ENCODE peak calls at places on chromosomes 4 and X, in eight cellular contexts. E is cardiac fibroblast; H is uterus; T is HAP-1; W is naive thymus-derived CD8-positive, alpha-beta T cell; C is left lung; K is T-helper 2 cell; X is Peyer's patch. N is an unnamed sample.

GRCh38 chrX:68646421-68646820 is 1.0 kb upstream of the STARD8 start:
- DNase-seq in K (no peak), W (no peak), X (no peak), C (no peak), E (peak; percentile 25), T (no peak), H (no peak), N (no peak)

GRCh38 chr4:93730760-93731159 is 97.8 kb upstream of the ATOH1 start:
- DNase-seq in H (no peak), E (no peak), X (no peak), C (no peak), T (no peak), K (no peak), W (no peak), N (no peak)

GRCh38 chrX:124938715-124939114 is 381.0 kb upstream of the TEX13C start:
- DNase-seq in W (no peak), H (no peak), X (no peak), E (no peak), C (no peak), T (no peak), K (no peak), N (no peak)

GRCh38 chr4:8893227-8893623 is 21.6 kb upstream of the HMX1 start:
- DNase-seq in T (no peak), E (no peak), K (no peak), W (no peak), C (no peak), H (no peak), X (no peak), N (no peak)

GRCh38 chrX:43559643-43560042 is 96.5 kb upstream of the MAOA start:
- DNase-seq in E (peak; percentile 63), T (peak; percentile 68), C (peak; percentile 33), X (peak; percentile 16), W (peak; percentile 27), K (peak; percentile 66), H (peak; percentile 39), N (peak; percentile 8)

GRCh38 chr4:138834029-138834428 is 181.6 kb upstream of the NOCT start:
- DNase-seq in T (no peak), C (no peak), E (no peak), H (no peak), K (no peak), X (no peak), W (no peak), N (no peak)

GRCh38 chr4:36399762-36400353 is 118.4 kb downstream of the DTHD1 start:
- DNase-seq in C (no peak), E (peak; percentile 14), X (peak; percentile 45), K (peak; percentile 50), W (peak; percentile 35), T (peak; percentile 26), H (no peak), N (peak; percentile 25)

GRCh38 chrX:118569676-118570075 is 74.1 kb downstream of the DOCK11 start:
- DNase-seq in E (no peak), W (no peak), T (no peak), C (no peak), H (no peak), X (no peak), K (peak; percentile 82), N (no peak)

N was measured in T follicular helper cell.